ENCODE peak calls at places on chromosomes 2 and 18, in nine cellular contexts. Z is fibroblast of the aortic adventitia; D is colonic mucosa; W is breast epithelium; I is AG08396; U is hippocampal formation; H is suprapubic skin; Q is stimulated activated CD4-positive, alpha-beta T cell treated with anti-CD3 and anti-CD28 coated beads, Interleukin-4, amount 100 ng/mL, for 48 hours; N is choroid plexus epithelial cell. O is an unnamed sample.
A peak's percentile ranks its signal among the peaks of the same experiment; 100 is the strongest.

GRCh38 chr18:48750485-48751175 is 200.1 kb downstream of the SMAD7 start:
- DNase-seq in I (no peak), Z (peak; percentile 73), Q (no peak), U (no peak), D (no peak), N (no peak), W (no peak), H (no peak), O (no peak)

GRCh38 chr2:18611184-18611583 is 21.8 kb upstream of the NT5C1B start:
- DNase-seq in Z (peak; percentile 52), I (no peak), H (no peak), N (peak; percentile 42), U (no peak), W (no peak), Q (no peak), D (no peak), O (no peak)

GRCh38 chr2:191950132-191950885 is 103.4 kb upstream of the CAVIN2 start:
- DNase-seq in I (no peak), U (no peak), D (no peak), W (no peak), Z (peak; percentile 67), Q (no peak), N (peak; percentile 57), H (no peak), O (peak; percentile 37)

GRCh38 chr2:46036929-46037328 is 260.3 kb upstream of the EPAS1 start:
- DNase-seq in Z (peak; percentile 61), D (no peak), Q (no peak), N (peak; percentile 21), I (peak; percentile 87), W (no peak), U (no peak), H (no peak), O (peak; percentile 41)

GRCh38 chr18:27707201-27707600 is 469.7 kb downstream of the CDH2 start:
- DNase-seq in D (no peak), H (no peak), I (no peak), U (no peak), Q (no peak), Z (peak; percentile 20), N (peak; percentile 12), W (no peak), O (no peak)

GRCh38 chr2:96073170-96073775 is 38.6 kb upstream of the GPAT2 start:
- DNase-seq in W (no peak), N (no peak), I (no peak), H (no peak), U (no peak), Q (no peak), Z (no peak), D (no peak), O (no peak)

GRCh38 chr2:236001166-236001828 is 166.9 kb downstream of the GBX2 start:
- DNase-seq in W (no peak), U (no peak), Q (no peak), D (no peak), N (no peak), Z (no peak), H (no peak), I (no peak), O (no peak)

GRCh38 chr2:112189001-112189556 is 50.9 kb downstream of the FBLN7 start:
- DNase-seq in D (no peak), W (no peak), I (no peak), N (no peak), H (no peak), U (no peak), Q (no peak), Z (no peak), O (no peak)

GRCh38 chr18:60943297-60943696 is 389.9 kb upstream of the CDH20 start:
- DNase-seq in U (no peak), H (no peak), N (no peak), D (no peak), Z (no peak), I (no peak), Q (no peak), W (no peak), O (no peak)

GRCh38 chr2:3278521-3279218 is 98.9 kb downstream of the EIPR1 start:
- DNase-seq in I (no peak), H (peak; percentile 30), W (no peak), U (no peak), D (no peak), N (no peak), Q (no peak), Z (no peak), O (no peak)

GRCh38 chr2:119230219-119230618 is 6.6 kb downstream of the STEAP3 start:
- DNase-seq in H (no peak), W (no peak), Z (no peak), D (no peak), N (no peak), U (no peak), Q (no peak), I (no peak), O (no peak)

GRCh38 chr2:167572895-167573294 is 674.5 kb downstream of the STK39 start:
- DNase-seq in W (no peak), H (no peak), Z (no peak), I (no peak), N (no peak), D (no peak), U (no peak), Q (no peak), O (no peak)

GRCh38 chr2:9347411-9347853 is 75.9 kb downstream of the ITGB1BP1 start:
- DNase-seq in D (peak; percentile 27), Q (no peak), W (peak; percentile 30), I (peak; percentile 64), H (peak; percentile 81), U (no peak), Z (peak; percentile 91), N (peak; percentile 49), O (no peak)

GRCh38 chr2:175057078-175057685 is 52.0 kb upstream of the CHN1 start:
- DNase-seq in W (no peak), H (no peak), Z (no peak), N (peak; percentile 71), I (no peak), Q (no peak), D (no peak), U (no peak), O (no peak)

GRCh38 chr2:170514140-170514539 is 201.0 kb upstream of the SP5 start:
- DNase-seq in Q (no peak), U (no peak), D (no peak), Z (no peak), W (no peak), N (no peak), H (no peak), I (no peak), O (no peak)

GRCh38 chr2:241967096-241967495 is 97.6 kb downstream of the RTP5 start:
- DNase-seq in W (no peak), Q (no peak), Z (no peak), I (no peak), U (no peak), H (no peak), N (no peak), D (no peak), O (no peak)

GRCh38 chr2:119488245-119489182 is 35.8 kb downstream of the SCTR start:
- DNase-seq in Q (no peak), Z (no peak), W (no peak), I (no peak), D (no peak), U (no peak), N (no peak), H (no peak), O (no peak)

GRCh38 chr2:133658020-133658903 is 90.0 kb upstream of the NCKAP5 start:
- DNase-seq in D (no peak), N (peak; percentile 61), Z (no peak), Q (no peak), W (no peak), U (no peak), H (no peak), I (no peak), O (peak; percentile 66)

GRCh38 chr2:159083601-159084000 is 115.2 kb downstream of the TANC1 start:
- DNase-seq in N (peak; percentile 64), Q (no peak), I (peak; percentile 43), U (no peak), Z (no peak), W (no peak), H (no peak), D (no peak), O (no peak)

GRCh38 chr2:239731998-239732665 is 293.0 kb downstream of the NDUFA10 start:
- DNase-seq in W (no peak), I (no peak), Z (no peak), D (no peak), H (peak; percentile 60), Q (no peak), U (no peak), N (no peak), O (no peak)

GRCh38 chr2:206115026-206115578 is 29.1 kb upstream of the INO80D start:
- DNase-seq in I (no peak), W (no peak), D (no peak), Z (no peak), N (no peak), Q (no peak), H (no peak), U (no peak), O (no peak)

GRCh38 chr18:42752921-42753320 is 362.6 kb downstream of the RIT2 start:
- DNase-seq in W (no peak), N (no peak), H (no peak), U (no peak), Q (no peak), I (no peak), D (no peak), Z (no peak), O (no peak)

GRCh38 chr2:53859354-53860159 is at the start of gene GPR75:
- DNase-seq in D (peak; percentile 17), H (no peak), U (peak; percentile 29), Q (no peak), Z (peak; percentile 13), I (peak; percentile 82), N (peak; percentile 22), W (peak; percentile 41), O (no peak)

GRCh38 chr2:141899740-141900139 is 231.1 kb downstream of the LRP1B start:
- DNase-seq in Q (no peak), U (no peak), I (no peak), N (peak; percentile 19), H (no peak), Z (no peak), D (no peak), W (no peak), O (no peak)

GRCh38 chr2:207770602-207771404 is 1.1 kb upstream of the FZD5 start:
- DNase-seq in U (no peak), Z (no peak), I (no peak), N (peak; percentile 26), W (no peak), D (no peak), Q (no peak), H (peak; percentile 67), O (no peak)

GRCh38 chr18:26434887-26435286 is 113.5 kb downstream of the KCTD1 start:
- DNase-seq in W (no peak), Q (no peak), I (no peak), U (no peak), N (peak; percentile 36), Z (no peak), H (no peak), D (no peak), O (no peak)

GRCh38 chr2:96888082-96889011 is 18.5 kb upstream of the SEMA4C start:
- DNase-seq in H (no peak), U (peak; percentile 71), D (peak; percentile 80), Q (no peak), W (peak; percentile 84), Z (no peak), N (no peak), I (peak; percentile 37), O (no peak)

GRCh38 chr2:58358024-58358423 is 116.9 kb upstream of the FANCL start:
- DNase-seq in Z (no peak), W (no peak), D (no peak), N (no peak), U (no peak), Q (no peak), H (no peak), I (no peak), O (no peak)

GRCh38 chr2:47230418-47230817 is 75.3 kb upstream of the STPG4 start:
- DNase-seq in I (no peak), Z (peak; percentile 89), N (peak; percentile 36), D (no peak), H (peak; percentile 75), U (peak; percentile 69), W (peak; percentile 85), Q (no peak), O (no peak)

GRCh38 chr2:16584824-16585546 is 80.6 kb downstream of the CYRIA start:
- DNase-seq in Z (no peak), Q (no peak), D (no peak), N (no peak), I (no peak), U (no peak), H (no peak), W (no peak), O (no peak)

GRCh38 chr18:37452015-37452414 is 113.6 kb downstream of the CELF4 start:
- DNase-seq in H (no peak), Q (no peak), U (no peak), N (no peak), D (no peak), I (no peak), W (no peak), Z (no peak), O (no peak)